ENCODE peak calls at places on chromosomes 16 and 17, in eight cellular contexts. S is body of pancreas; Z is IMR-90; I is heart left ventricle; R is Peyer's patch; K is right lobe of liver; E is cardiac muscle cell; A is CD8-positive, alpha-beta T cell. X is an unnamed sample.

GRCh38 chr17:10114931-10115535 is 83.4 kb downstream of the GAS7 start:
- DNase-seq in S (peak), Z (peak), I (peak), R (peak), K (peak), E (peak), A (peak), X (peak)

GRCh38 chr17:74392848-74393247 is 25.5 kb downstream of the GPR142 start:
- DNase-seq in S (no peak), Z (no peak), I (no peak), R (no peak), K (no peak), E (no peak), A (no peak), X (no peak)

GRCh38 chr16:49596699-49597291 is 223.2 kb downstream of the C16orf78 start:
- DNase-seq in S (no peak), Z (no peak), I (no peak), R (no peak), K (no peak), E (peak), A (no peak), X (no peak)

GRCh38 chr16:66610111-66610820 is 5.8 kb downstream of the CMTM3 start:
- DNase-seq in S (no peak), Z (no peak), I (no peak), R (no peak), K (no peak), E (no peak), A (no peak), X (no peak)

GRCh38 chr16:24482681-24483202 is 56.6 kb upstream of the RBBP6 start:
- DNase-seq in S (no peak), Z (no peak), I (no peak), R (no peak), K (no peak), E (no peak), A (no peak), X (no peak)

GRCh38 chr16:84406006-84406963 is 37.9 kb downstream of the ATP2C2 start:
- DNase-seq in S (no peak), Z (no peak), I (no peak), R (no peak), K (no peak), E (no peak), A (no peak), X (no peak)

GRCh38 chr17:3961564-3962047 is 2.6 kb downstream of the ATP2A3 start:
- DNase-seq in S (no peak), Z (no peak), I (no peak), R (peak), K (no peak), E (no peak), A (peak), X (peak)

GRCh38 chr16:85233520-85233919 is 121.2 kb upstream of the CIBAR2 start:
- DNase-seq in S (no peak), Z (no peak), I (no peak), R (no peak), K (no peak), E (no peak), A (no peak), X (no peak)

GRCh38 chr17:80909635-80910034 is 82.0 kb upstream of the CHMP6 start:
- DNase-seq in S (no peak), Z (no peak), I (no peak), R (no peak), K (no peak), E (no peak), A (no peak), X (no peak)

GRCh38 chr16:69406780-69407331 is 17.6 kb upstream of the CYB5B start:
- DNase-seq in S (no peak), Z (no peak), I (no peak), R (no peak), K (no peak), E (no peak), A (no peak), X (no peak)

GRCh38 chr17:7579839-7580630 is 597 bp downstream of the CD68 start:
- DNase-seq in S (no peak), Z (no peak), I (no peak), R (no peak), K (no peak), E (no peak), A (no peak), X (no peak)

GRCh38 chr17:76271669-76272540 is 6.8 kb downstream of the UBALD2 start:
- DNase-seq in S (peak), Z (no peak), I (no peak), R (peak), K (no peak), E (peak), A (no peak), X (no peak)

GRCh38 chr17:77928519-77929179 is 29.9 kb upstream of the TNRC6C start:
- DNase-seq in S (no peak), Z (no peak), I (no peak), R (no peak), K (no peak), E (no peak), A (no peak), X (no peak)

GRCh38 chr17:81477173-81477572 is 35.4 kb downstream of the ACTG1 start:
- DNase-seq in S (no peak), Z (no peak), I (no peak), R (no peak), K (no peak), E (no peak), A (no peak), X (no peak)

DNA sequence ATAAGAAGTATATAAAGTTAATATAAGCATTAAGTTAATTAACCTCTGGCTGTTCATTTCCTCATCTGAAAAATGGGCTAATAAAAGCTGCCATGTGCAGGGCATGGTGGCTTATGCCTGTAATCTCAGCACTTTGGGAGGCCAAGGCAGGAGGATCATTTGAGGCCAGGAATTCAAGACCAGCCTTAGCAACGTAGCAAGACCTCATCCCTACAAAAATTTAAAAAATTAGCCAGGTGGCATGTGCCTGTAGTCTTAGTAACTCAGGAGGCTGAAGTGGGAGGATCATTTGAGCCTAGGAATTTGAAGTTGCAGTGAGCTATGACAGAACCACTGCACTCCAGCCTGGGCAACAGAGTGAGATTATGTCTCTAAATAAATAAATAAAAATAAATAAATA is 40.6 kb upstream of the MMD start:
- DNase-seq in S (no peak), Z (no peak), I (no peak), R (no peak), K (no peak), E (no peak), A (no peak), X (no peak)
- H3K4me3 ChIP-seq in S (no peak), Z (no peak), I (no peak), R (no peak), K (no peak), E (no peak), A (no peak), X (no peak)

GRCh38 chr16:79500305-79500704 is 100.2 kb downstream of the MAF start:
- DNase-seq in S (no peak), Z (no peak), I (no peak), R (no peak), K (no peak), E (no peak), A (no peak), X (no peak)
- H3K27ac ChIP-seq in S (no peak), Z (no peak), I (no peak), R (no peak), K (no peak), E (no peak), A (no peak), X (no peak)

DNA sequence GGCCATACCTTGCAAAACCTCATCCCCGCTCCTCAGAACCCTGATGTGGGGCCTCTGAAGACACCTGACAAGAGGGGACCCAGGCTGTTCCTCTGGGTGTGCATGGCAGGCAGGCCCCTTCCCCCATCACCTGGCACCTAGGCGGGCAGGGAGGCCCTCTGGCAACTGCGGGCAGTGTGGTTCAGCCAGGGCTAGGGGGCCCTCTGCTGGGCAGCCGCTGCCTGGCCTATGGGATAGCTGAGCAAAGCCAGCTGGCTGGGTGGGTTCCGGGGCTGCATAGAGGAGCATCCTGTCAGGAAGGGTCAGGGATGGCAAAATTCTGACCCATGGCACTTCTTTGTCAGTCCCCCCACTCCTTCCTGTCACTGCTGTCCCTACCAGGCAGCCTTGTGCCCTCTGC is 228.7 kb upstream of the ASIC2 start:
- DNase-seq in S (peak), Z (no peak), I (no peak), R (no peak), K (no peak), E (no peak), A (no peak), X (no peak)
- TF ChIP-seq CTCF in S (no peak), Z (no peak), I (peak), R (no peak), K (peak), E (peak), A (no peak), X (peak)

DNA sequence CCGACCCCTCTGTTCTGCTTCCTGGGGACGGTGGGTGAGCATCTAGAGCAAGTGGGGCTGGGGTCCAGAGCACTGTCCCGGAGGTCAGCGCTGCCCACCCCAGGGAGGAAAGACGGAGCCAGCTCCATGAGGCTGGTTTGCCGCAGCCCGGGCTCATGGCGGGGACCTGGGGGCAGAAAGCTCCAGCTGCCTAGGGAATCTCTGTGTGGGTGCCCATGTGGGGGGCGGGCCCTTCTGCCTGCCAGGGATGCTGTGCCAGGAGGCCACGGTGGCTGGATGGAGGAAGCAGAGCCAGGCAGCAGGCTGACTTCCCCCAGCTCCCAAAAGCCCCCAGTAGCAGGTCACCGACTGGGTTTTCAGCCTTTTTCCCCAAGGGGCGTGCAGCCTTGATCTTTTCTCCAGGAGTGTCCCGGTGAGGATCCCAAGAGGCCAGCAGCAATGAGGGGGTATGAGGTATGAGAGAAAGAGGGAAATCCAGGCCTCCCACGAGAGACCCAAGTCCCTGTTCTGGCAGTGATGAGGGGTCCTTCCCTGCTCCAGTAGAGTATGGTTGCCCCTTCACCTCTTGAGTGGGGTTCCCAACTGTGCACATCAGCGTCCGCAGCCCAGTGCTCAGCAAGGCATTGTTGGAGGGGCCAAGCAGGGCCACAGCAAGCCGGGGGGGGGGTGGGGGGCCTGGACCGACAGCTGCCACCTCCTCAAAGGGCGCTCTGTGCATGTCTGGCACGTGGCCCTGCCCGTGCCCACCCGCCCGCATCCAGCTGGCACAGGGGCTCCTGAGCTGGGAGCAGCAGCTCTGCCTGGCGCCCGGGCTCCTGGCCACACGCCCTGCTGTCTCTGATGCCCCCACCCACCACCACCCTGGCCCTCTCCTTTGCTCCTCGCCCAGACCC is 15.6 kb upstream of the BCAR1 start:
- DNase-seq in S (no peak), Z (no peak), I (no peak), R (no peak), K (no peak), E (no peak), A (no peak), X (no peak)
- H3K4me3 ChIP-seq in S (no peak), Z (no peak), I (peak), R (no peak), K (peak), E (no peak), A (no peak), X (no peak)

DNA sequence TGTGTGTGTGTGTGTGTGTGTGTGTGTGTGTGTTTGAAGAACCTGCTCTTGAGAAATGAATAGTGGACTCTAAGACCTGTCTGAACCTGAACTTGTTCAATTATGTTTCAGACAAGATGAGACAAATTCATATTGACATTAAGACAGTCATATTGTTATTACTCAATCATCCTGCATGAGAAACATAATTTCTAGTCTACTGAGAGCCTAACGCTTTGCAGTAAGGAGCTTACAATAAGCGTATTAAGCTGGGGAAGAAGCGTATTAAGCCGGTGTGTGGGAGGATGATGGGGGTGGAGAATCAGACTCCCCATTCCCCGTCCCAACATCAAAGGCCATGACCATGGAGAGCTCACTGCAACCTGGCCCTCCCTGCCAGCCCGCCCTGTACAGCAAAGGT is 22.4 kb upstream of the MNT start:
- DNase-seq in S (no peak), Z (no peak), I (no peak), R (no peak), K (no peak), E (no peak), A (no peak), X (no peak)
- H3K27ac ChIP-seq in S (no peak), Z (no peak), I (no peak), R (no peak), K (no peak), E (no peak), A (no peak), X (no peak)

GRCh38 chr17:79808763-79809529 is 12.1 kb upstream of the CBX8 start:
- DNase-seq in S (peak), Z (no peak), I (no peak), R (peak), K (no peak), E (peak), A (no peak), X (no peak)
- TF ChIP-seq CTCF in S (peak), Z (peak), I (peak), R (peak), K (peak), E (no peak), A (no peak), X (peak)

GRCh38 chr16:54289242-54290051 is 2.9 kb upstream of the IRX3 start:
- DNase-seq in S (no peak), Z (no peak), I (no peak), R (no peak), K (no peak), E (peak), A (no peak), X (peak)

GRCh38 chr16:54291981-54292487 is 5.4 kb upstream of the IRX3 start:
- DNase-seq in S (no peak), Z (no peak), I (no peak), R (no peak), K (no peak), E (no peak), A (no peak), X (no peak)

GRCh38 chr16:54291107-54291980 is 4.8 kb upstream of the IRX3 start:
- DNase-seq in S (no peak), Z (no peak), I (no peak), R (no peak), K (no peak), E (no peak), A (no peak), X (no peak)

GRCh38 chr16:54288592-54289241 is 2.1 kb upstream of the IRX3 start:
- DNase-seq in S (no peak), Z (no peak), I (no peak), R (no peak), K (no peak), E (no peak), A (no peak), X (peak)

DNA sequence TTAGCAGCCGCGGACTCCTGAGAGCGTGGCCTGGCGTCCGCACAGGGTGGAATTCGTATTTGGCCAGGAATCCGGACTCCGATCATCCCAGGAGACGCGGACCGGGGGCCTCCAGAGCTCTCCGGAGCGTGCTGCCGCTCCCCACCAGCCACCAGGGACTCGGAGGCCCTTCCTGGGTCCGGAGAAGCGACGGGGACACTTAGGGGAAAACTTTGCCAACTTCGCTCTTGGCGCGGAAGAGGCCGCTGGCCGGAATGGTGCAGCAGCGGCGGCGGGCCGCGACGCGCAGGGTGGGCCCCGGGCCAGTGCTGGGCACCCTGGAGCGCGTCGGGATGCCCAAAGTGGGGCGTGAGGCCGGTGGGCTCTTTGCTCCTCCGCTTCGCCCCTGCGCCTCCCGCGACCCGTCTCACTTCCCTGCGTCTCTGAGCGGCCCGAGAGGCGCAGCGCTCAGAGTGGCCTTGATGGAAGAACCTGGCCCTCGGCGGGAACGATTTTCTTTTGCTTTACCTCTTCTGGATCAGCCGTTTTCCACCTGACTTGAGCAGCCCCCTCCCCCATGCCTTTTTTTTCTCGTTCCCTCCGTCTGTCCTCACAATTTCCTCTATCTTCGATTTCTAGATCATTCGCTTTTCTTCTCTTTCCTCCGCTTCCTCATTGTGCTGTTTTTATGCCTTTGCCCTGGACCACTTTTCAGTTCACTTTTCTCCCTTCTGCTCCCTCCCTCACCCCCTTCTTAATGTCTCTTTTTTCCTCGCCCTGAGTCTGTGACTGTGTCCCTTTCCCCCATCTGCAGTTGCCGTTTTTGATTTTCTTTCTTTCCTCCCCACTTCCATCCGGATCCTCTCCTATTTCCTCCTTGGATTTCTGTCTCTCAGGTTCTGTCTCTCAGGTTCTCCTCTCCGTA is 3.9 kb upstream of the IRX3 start:
- DNase-seq in S (no peak), Z (no peak), I (no peak), R (no peak), K (no peak), E (no peak), A (no peak), X (no peak)
- H3K4me3 ChIP-seq in S (no peak), Z (no peak), I (peak), R (no peak), K (no peak), E (peak), A (no peak), X (no peak)

GRCh38 chr16:29226782-29227181 is 179.7 kb downstream of the NPIPB11 start:
- DNase-seq in S (no peak), Z (no peak), I (no peak), R (no peak), K (no peak), E (no peak), A (no peak), X (no peak)

GRCh38 chr16:29230671-29231091 is 175.8 kb downstream of the NPIPB11 start:
- DNase-seq in S (no peak), Z (peak), I (no peak), R (no peak), K (no peak), E (peak), A (no peak), X (no peak)

GRCh38 chr16:29232811-29233704 is 173.5 kb downstream of the NPIPB11 start:
- DNase-seq in S (no peak), Z (no peak), I (peak), R (no peak), K (no peak), E (no peak), A (no peak), X (no peak)

GRCh38 chr16:29231231-29231630 is 175.3 kb downstream of the NPIPB11 start:
- DNase-seq in S (no peak), Z (peak), I (no peak), R (no peak), K (no peak), E (peak), A (no peak), X (no peak)
- H3K27ac ChIP-seq in S (no peak), Z (peak), I (no peak), R (no peak), K (no peak), E (no peak), A (no peak), X (no peak)

X was measured in left lung.